ENCODE peak calls at places on chromosomes 12 and 14, in ten cellular contexts. P, D, O, N, M, E, B, V, K and W are unnamed samples.

GRCh38 chr12:24352363-24352762 is 402.9 kb upstream of the SOX5 start:
- DNase-seq in P (no peak), D (no peak), O (no peak), N (no peak), M (no peak), E (no peak), B (no peak), V (no peak), K (no peak), W (no peak)

GRCh38 chr14:37603688-37604251 is 8.3 kb downstream of the TTC6 start:
- DNase-seq in P (no peak), D (no peak), O (no peak), N (no peak), M (no peak), E (no peak), B (no peak), V (no peak), K (no peak), W (no peak)

GRCh38 chr12:27905285-27906126 is 67.0 kb downstream of the PTHLH start:
- DNase-seq in P (no peak), D (no peak), O (no peak), N (no peak), M (no peak), E (no peak), B (no peak), V (no peak), K (no peak), W (no peak)

GRCh38 chr12:32302218-32302826 is 97.0 kb upstream of the FGD4 start:
- DNase-seq in P (peak; percentile 51), D (no peak), O (no peak), N (peak; percentile 46), M (peak; percentile 15), E (peak; percentile 45), B (peak; percentile 89), V (no peak), K (no peak), W (no peak)

GRCh38 chr12:63802012-63802608 is 22.4 kb downstream of the RXYLT1 start:
- DNase-seq in P (no peak), D (no peak), O (peak; percentile 37), N (peak; percentile 24), M (peak; percentile 29), E (no peak), B (peak; percentile 34), V (no peak), K (no peak), W (no peak)

GRCh38 chr12:90510948-90511347 is 444.0 kb downstream of the CCER1 start:
- DNase-seq in P (no peak), D (no peak), O (peak; percentile 38), N (no peak), M (no peak), E (no peak), B (no peak), V (no peak), K (no peak), W (no peak)

GRCh38 chr14:51652168-51653095 is 722 bp downstream of the FRMD6 start:
- DNase-seq in P (peak; percentile 37), D (peak; percentile 71), O (peak; percentile 33), N (peak; percentile 73), M (no peak), E (no peak), B (peak; percentile 75), V (peak; percentile 25), K (peak; percentile 1), W (peak; percentile 70)

GRCh38 chr12:108722463-108722862 is 8.9 kb downstream of the CORO1C start:
- DNase-seq in P (no peak), D (no peak), O (peak; percentile 33), N (no peak), M (peak; percentile 12), E (no peak), B (no peak), V (no peak), K (no peak), W (no peak)

GRCh38 chr12:122489038-122489437 is 11.7 kb downstream of the ZCCHC8 start:
- DNase-seq in P (no peak), D (no peak), O (no peak), N (no peak), M (no peak), E (no peak), B (no peak), V (no peak), K (no peak), W (no peak)

GRCh38 chr14:100536721-100537700 is 50.2 kb downstream of the BEGAIN start:
- DNase-seq in P (no peak), D (no peak), O (no peak), N (no peak), M (no peak), E (no peak), B (no peak), V (no peak), K (no peak), W (peak; percentile 9)

GRCh38 chr14:21070083-21070609 is at the start of gene ARHGEF40:
- DNase-seq in P (peak; percentile 67), D (no peak), O (peak; percentile 47), N (peak; percentile 84), M (no peak), E (no peak), B (peak; percentile 36), V (peak; percentile 65), K (no peak), W (peak; percentile 68)

GRCh38 chr12:81375969-81376368 is 298.1 kb downstream of the ACSS3 start:
- DNase-seq in P (no peak), D (no peak), O (no peak), N (no peak), M (no peak), E (no peak), B (no peak), V (no peak), K (no peak), W (no peak)

GRCh38 chr14:102525213-102526143 is 15.9 kb upstream of the ANKRD9 start:
- DNase-seq in P (peak; percentile 65), D (peak; percentile 58), O (peak; percentile 69), N (no peak), M (peak; percentile 63), E (peak; percentile 39), B (peak; percentile 63), V (no peak), K (no peak), W (no peak)

GRCh38 chr12:50825372-50825838 is 17.3 kb upstream of the TMPRSS12 start:
- DNase-seq in P (no peak), D (no peak), O (peak; percentile 83), N (peak; percentile 37), M (peak; percentile 64), E (peak; percentile 43), B (peak; percentile 76), V (no peak), K (peak; percentile 42), W (no peak)
- TF ChIP-seq CTCF in P (no peak), D (peak; percentile 48), O (peak; percentile 9), N (peak; percentile 65), M (peak; percentile 84), E (peak; percentile 3), B (peak; percentile 77), V (peak; percentile 54), K (no peak), W (peak; percentile 79)

DNA sequence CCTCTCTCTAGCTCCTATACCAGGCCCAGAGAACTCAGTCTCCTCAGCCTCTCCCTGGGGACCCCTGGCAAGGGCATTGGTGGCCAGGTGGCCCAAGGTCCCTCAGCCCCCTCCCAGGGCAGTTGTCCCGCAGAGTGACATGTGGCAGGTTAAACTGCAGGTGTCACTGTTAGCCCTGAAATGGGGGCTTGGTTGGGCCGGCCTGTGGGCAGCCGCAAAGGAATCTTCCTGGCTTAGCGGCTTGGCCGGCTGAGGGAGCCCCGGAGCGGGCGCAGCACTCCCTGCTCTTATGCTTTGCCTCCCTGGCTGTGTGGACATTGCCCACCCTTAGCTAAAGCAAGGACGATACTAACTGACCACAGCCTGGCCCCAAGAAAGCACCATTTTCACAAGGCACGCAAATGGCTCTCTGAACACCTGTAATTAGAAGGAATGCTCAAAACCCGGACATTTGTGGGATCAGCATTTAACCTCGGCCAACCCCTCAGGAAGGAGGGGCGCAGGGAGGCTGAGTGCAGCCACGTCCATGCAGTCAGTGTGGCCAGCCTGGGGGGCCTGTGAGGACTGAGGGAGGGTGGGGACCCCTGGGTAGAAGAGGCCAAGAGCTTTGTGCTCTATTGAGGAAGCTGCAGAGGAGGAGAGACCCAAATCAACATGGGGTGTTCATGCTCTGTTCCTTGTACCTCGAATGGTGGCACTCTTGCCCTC is 82.2 kb downstream of the PAPOLA start:
- DNase-seq in P (peak; percentile 18), D (peak; percentile 64), O (no peak), N (peak; percentile 93), M (no peak), E (peak; percentile 33), B (peak; percentile 52), V (no peak), K (peak; percentile 12), W (peak; percentile 84)
- TF ChIP-seq CTCF in P (no peak), D (peak; percentile 44), O (peak; percentile 46), N (peak; percentile 88), M (peak; percentile 45), E (peak; percentile 62), B (peak; percentile 71), V (peak; percentile 27), K (peak; percentile 42), W (peak; percentile 70)

DNA sequence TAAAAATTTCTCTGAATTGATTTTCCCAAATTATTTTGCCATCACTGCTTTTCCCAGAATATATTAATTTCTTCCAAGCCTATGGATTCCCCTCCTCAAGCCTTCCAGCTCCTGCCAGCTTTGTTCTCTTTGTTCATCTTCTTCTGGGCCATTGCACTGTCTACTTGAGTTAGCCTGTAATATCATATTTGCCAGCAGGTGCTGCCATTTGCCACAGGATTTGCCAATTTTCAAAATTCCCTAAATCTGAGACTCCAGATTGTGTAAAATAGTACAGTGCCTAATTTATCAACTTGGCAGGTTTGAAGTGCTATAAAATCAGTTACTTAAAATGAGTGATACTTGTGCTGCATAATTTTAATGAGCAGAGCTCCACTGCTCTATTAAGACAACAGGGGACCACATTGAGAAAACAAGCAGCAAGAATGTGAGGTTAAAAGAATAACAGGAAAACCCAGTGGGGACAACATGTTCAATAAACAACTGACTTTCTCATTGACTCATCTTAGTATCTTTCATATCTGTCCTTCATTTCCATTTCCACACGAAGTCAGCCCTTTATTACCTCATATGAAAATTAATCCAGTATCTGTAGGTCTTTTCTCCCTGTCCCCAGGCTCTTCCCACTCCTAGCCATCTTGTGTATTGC is 84.6 kb upstream of the CCDC196 start:
- DNase-seq in P (no peak), D (no peak), O (peak; percentile 3), N (peak; percentile 17), M (no peak), E (no peak), B (no peak), V (no peak), K (no peak), W (no peak)
- TF ChIP-seq CTCF in P (no peak), D (peak; percentile 23), O (peak; percentile 33), N (peak; percentile 47), M (peak; percentile 59), E (peak; percentile 45), B (peak; percentile 62), V (peak; percentile 46), K (no peak), W (peak; percentile 67)

GRCh38 chr14:94636744-94637412 is 24.7 kb downstream of the SERPINA3 start:
- DNase-seq in P (no peak), D (no peak), O (no peak), N (peak; percentile 12), M (no peak), E (peak; percentile 19), B (no peak), V (no peak), K (no peak), W (no peak)
- TF ChIP-seq CTCF in P (no peak), D (no peak), O (peak; percentile 30), N (peak; percentile 47), M (no peak), E (peak; percentile 40), B (peak; percentile 45), V (no peak), K (peak; percentile 20), W (no peak)